ENCODE peak calls at places on chromosome 7, in four cellular contexts. Y is sigmoid colon; Z is cardiac muscle cell; W is CD8-positive, alpha-beta T cell. S is an unnamed sample.

GRCh38 chr7:92158660-92159575 is 20.0 kb downstream of the LRRD1 start:
- DNase-seq in Z (no peak), W (no peak), Y (no peak), S (no peak)

GRCh38 chr7:28957822-28958234 is 302 bp downstream of the TRIL start:
- DNase-seq in Y (no peak), Z (peak; percentile 37), W (no peak), S (no peak)

GRCh38 chr7:135448753-135449152 is 61.1 kb downstream of the CNOT4 start:
- DNase-seq in Y (no peak), Z (no peak), W (no peak), S (no peak)

GRCh38 chr7:93060865-93061264 is 56.9 kb downstream of the SAMD9 start:
- DNase-seq in Y (no peak), Z (no peak), W (no peak), S (no peak)

GRCh38 chr7:87344446-87344845 is 1.0 kb upstream of the CROT start:
- DNase-seq in W (no peak), Y (no peak), Z (no peak), S (no peak)

GRCh38 chr7:137597856-137598255 is 248.9 kb downstream of the DGKI start:
- DNase-seq in W (no peak), Z (no peak), Y (no peak), S (no peak)

GRCh38 chr7:44735403-44736165 is 13.1 kb upstream of the ZMIZ2 start:
- DNase-seq in W (no peak), Y (no peak), Z (no peak), S (no peak)

GRCh38 chr7:143347950-143348349 is 14.6 kb downstream of the FAM131B start:
- DNase-seq in Z (no peak), Y (no peak), W (no peak), S (no peak)

GRCh38 chr7:139570119-139570518 is 46.6 kb downstream of the CLEC2L start:
- DNase-seq in Z (no peak), Y (no peak), W (no peak), S (no peak)

GRCh38 chr7:18250133-18250532 is 222.5 kb upstream of the PRPS1L1 start:
- DNase-seq in Z (no peak), Y (no peak), W (no peak), S (no peak)
- H3K9me3 ChIP-seq in Z (peaks cover 2% of the 10 kb centered on the region), Y (peaks cover 15% of the 10 kb centered on the region), W (peaks cover 3% of the 10 kb centered on the region), S (no peaks in the 10 kb centered on the region)

DNA sequence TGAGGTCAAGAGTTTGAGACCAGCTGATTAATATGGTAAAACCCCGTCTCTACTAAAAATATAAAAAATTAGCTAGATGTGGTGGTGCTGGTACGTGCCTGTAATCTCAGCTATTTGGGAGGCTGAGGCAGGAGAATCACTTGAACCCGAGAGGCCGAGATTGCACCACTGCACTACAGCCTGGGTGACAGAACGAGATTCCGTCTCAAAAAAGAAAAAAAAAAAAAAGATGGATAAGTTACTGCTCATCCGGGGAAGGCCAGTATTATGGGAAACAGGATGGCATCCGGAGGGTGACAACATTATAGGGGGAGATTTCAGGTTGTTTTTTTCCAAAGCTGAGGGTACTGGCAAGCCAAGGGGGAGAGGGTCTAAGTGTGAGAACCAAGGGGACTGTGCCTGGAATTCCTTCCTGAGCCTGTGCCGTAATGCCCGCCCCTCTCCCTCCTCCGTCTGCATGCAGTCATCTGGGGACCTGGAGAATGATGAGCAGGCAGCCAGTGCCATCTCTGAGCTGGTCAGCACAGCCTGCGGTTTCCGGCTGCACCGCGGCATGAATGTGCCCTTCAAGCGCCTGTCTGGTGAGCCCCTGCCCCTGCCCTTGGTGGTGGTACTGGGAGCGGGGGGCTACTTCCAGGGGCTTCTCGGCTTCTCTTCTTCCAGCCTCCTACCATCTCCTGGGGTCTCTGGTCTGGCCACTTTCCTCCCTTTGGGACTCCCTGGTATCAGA is 4.4 kb downstream of the LAMTOR4 start:
- DNase-seq in Z (no peak), W (no peak), Y (no peak), S (no peak)
- H3K4me3 ChIP-seq in Z (no peak overlapping the region), W (no peak overlapping the region), Y (no peak overlapping the region), S (no peak overlapping the region)

GRCh38 chr7:102222445-102222844 is 64.2 kb upstream of the SH2B2 start:
- DNase-seq in W (no peak), Z (no peak), Y (no peak), S (no peak)
- H3K27ac ChIP-seq in W (no peak overlapping the region), Z (no peak overlapping the region), Y (no peak overlapping the region), S (no peak overlapping the region)

GRCh38 chr7:158055726-158056510 is 531.7 kb downstream of the PTPRN2 start:
- DNase-seq in Y (peak; percentile 34), Z (no peak), W (no peak), S (no peak)
- H3K9me3 ChIP-seq in Y (no peaks in the 10 kb centered on the region), Z (no peaks in the 10 kb centered on the region), W (no peaks in the 10 kb centered on the region), S (peaks cover 29% of the 10 kb centered on the region)

DNA sequence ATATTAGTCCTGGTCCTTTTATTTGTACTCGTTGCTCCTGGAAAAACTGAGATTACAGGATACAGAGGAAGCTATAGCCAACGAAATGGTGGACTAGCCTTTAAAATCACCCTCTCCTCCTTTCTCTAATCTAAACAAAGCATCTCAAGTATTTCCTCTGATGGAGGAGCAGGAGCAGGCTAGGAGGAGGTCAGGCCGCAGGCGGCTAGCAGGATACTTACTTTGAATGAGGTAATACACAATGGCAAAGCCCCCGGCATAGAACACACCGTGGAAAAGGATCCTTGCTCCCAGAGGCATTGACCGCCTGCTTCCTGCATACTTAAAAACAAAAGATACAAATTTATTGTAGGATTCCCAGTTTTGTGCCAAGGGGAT is 64.4 kb downstream of the STK17A start:
- DNase-seq in W (no peak), Y (no peak), Z (peak; percentile 25), S (no peak)
- H3K4me3 ChIP-seq in W (peak overlapping the region; percentile 42), Y (no peak overlapping the region), Z (no peak overlapping the region), S (no peak overlapping the region)

GRCh38 chr7:1061180-1061579 is 16.8 kb downstream of the GPR146 start:
- DNase-seq in Y (no peak), Z (no peak), W (no peak), S (no peak)

GRCh38 chr7:1058821-1059199 is 14.5 kb downstream of the GPR146 start:
- DNase-seq in Z (no peak), W (no peak), Y (no peak), S (no peak)

GRCh38 chr7:1058311-1058710 is 14.0 kb downstream of the GPR146 start:
- DNase-seq in Y (no peak), Z (no peak), W (no peak), S (no peak)

GRCh38 chr7:1060315-1061080 is 16.2 kb downstream of the GPR146 start:
- DNase-seq in Z (peak; percentile 47), Y (no peak), W (no peak), S (no peak)

GRCh38 chr7:1059200-1060091 is 15.1 kb downstream of the GPR146 start:
- DNase-seq in Z (peak; percentile 83), W (no peak), Y (no peak), S (peak; percentile 71)
- H3K27ac ChIP-seq in Z (peak overlapping the region; percentile 59), W (no peak overlapping the region), Y (peak overlapping the region; percentile 62), S (no peak overlapping the region)